ENCODE peak calls at places on chromosomes 13 and 19, in four cellular contexts. N, P, B and T are unnamed samples.

GRCh38 chr13:23319915-23320224 is 113.6 kb downstream of the SACS start:
- DNase-seq in N (no peak), P (no peak), B (no peak), T (no peak)

GRCh38 chr13:50690020-50690419 is 153.5 kb downstream of the DLEU7 start:
- DNase-seq in N (no peak), P (no peak), B (no peak), T (no peak)

GRCh38 chr19:49512970-49513745 is 697 bp downstream of the FCGRT start:
- DNase-seq in N (no peak), P (peak; percentile 62), B (no peak), T (peak; percentile 51)

GRCh38 chr13:73952683-73953082 is 181.5 kb downstream of the KLF12 start:
- DNase-seq in N (no peak), P (no peak), B (no peak), T (peak; percentile 4)

GRCh38 chr19:38308006-38308766 is 4.1 kb downstream of the C19orf33 start:
- DNase-seq in N (no peak), P (no peak), B (no peak), T (no peak)

GRCh38 chr13:22265563-22265962 is 594.7 kb downstream of the FGF9 start:
- DNase-seq in N (no peak), P (no peak), B (no peak), T (no peak)

GRCh38 chr13:43805071-43805468 is 18.3 kb upstream of the ENOX1 start:
- DNase-seq in N (no peak), P (no peak), B (no peak), T (peak; percentile 86)

GRCh38 chr13:109938255-109938936 is 152.0 kb upstream of the IRS2 start:
- DNase-seq in N (no peak), P (no peak), B (no peak), T (peak; percentile 25)

GRCh38 chr19:57110592-57111328 is 9.0 kb upstream of the USP29 start:
- DNase-seq in N (no peak), P (no peak), B (no peak), T (no peak)

GRCh38 chr19:29660835-29661234 is 4.4 kb upstream of the PLEKHF1 start:
- DNase-seq in N (no peak), P (no peak), B (no peak), T (no peak)

GRCh38 chr13:90974249-90974954 is 373.1 kb upstream of the MIR17HG start:
- DNase-seq in N (no peak), P (no peak), B (no peak), T (no peak)

GRCh38 chr19:51976852-51977251 is 9.8 kb downstream of the ZNF350 start:
- DNase-seq in N (no peak), P (no peak), B (no peak), T (no peak)